ENCODE peak calls at places on chromosomes 5 and 9, in nine cellular contexts. Z is neural crest cell; I is NCI-H226; W is kidney tubule cell; L is uterus; J is OCI-LY7; B is NCI-H1105 treated with DMSO at 0.1 percent for 48 hours; K is RPMI8226; R is naive thymus-derived CD8-positive, alpha-beta T cell. E is an unnamed sample.

GRCh38 chr5:53035868-53036381 is 46.8 kb downstream of the ITGA2 start:
- DNase-seq in W (peak), K (peak), Z (peak), L (no peak), I (peak), B (no peak), J (peak), R (no peak), E (peak)

GRCh38 chr9:83981126-83981871 is 694 bp downstream of the RMI1 start:
- DNase-seq in W (peak), I (peak), R (peak), J (peak), B (peak), K (peak), L (no peak), Z (peak), E (peak)

GRCh38 chr5:132487841-132488555 is 2.6 kb downstream of the IRF1 start:
- DNase-seq in K (peak), L (peak), W (no peak), R (no peak), Z (no peak), I (no peak), J (peak), B (no peak), E (peak)

GRCh38 chr9:81191222-81191621 is 498.1 kb downstream of the TLE1 start:
- DNase-seq in L (no peak), K (no peak), I (peak), Z (no peak), W (peak), J (no peak), R (no peak), B (no peak), E (no peak)

GRCh38 chr5:135323227-135323626 is 75.8 kb downstream of the MACROH2A1 start:
- DNase-seq in I (no peak), J (no peak), B (no peak), Z (no peak), K (no peak), R (no peak), L (no peak), W (no peak), E (no peak)

GRCh38 chr9:136441191-136441680 is 1.6 kb upstream of the INPP5E start:
- DNase-seq in K (no peak), W (peak), B (no peak), L (no peak), I (no peak), Z (no peak), J (no peak), R (no peak), E (no peak)

GRCh38 chr5:140303987-140304386 is 1.1 kb upstream of the PFDN1 start:
- DNase-seq in K (no peak), R (no peak), L (no peak), J (no peak), I (no peak), W (peak), B (no peak), Z (no peak), E (no peak)

GRCh38 chr5:149486726-149487635 is 64.3 kb downstream of the CSNK1A1 start:
- DNase-seq in R (no peak), K (no peak), W (peak), J (no peak), L (no peak), I (peak), Z (no peak), B (no peak), E (peak)

GRCh38 chr9:31873717-31874116 is 510.7 kb upstream of the ACO1 start:
- DNase-seq in R (no peak), K (no peak), Z (no peak), J (no peak), W (no peak), L (no peak), B (no peak), I (no peak), E (no peak)

GRCh38 chr5:138245717-138246116 is 28.7 kb downstream of the GFRA3 start:
- DNase-seq in Z (peak), B (no peak), J (no peak), R (no peak), L (no peak), K (no peak), I (no peak), W (no peak), E (no peak)

GRCh38 chr9:91359734-91360470 is 1.8 kb downstream of the AUH start:
- DNase-seq in B (no peak), Z (no peak), I (no peak), L (no peak), J (no peak), W (no peak), K (peak), R (no peak), E (no peak)

GRCh38 chr9:109277451-109277850 is 43.4 kb downstream of the EPB41L4B start:
- DNase-seq in B (no peak), W (no peak), L (no peak), J (no peak), I (no peak), Z (no peak), K (no peak), R (no peak), E (no peak)

GRCh38 chr5:87267574-87268125 is at the start of gene RASA1:
- DNase-seq in B (peak), Z (peak), R (peak), L (peak), J (peak), K (peak), W (peak), I (peak), E (peak)

GRCh38 chr5:7983433-7983832 is 114.5 kb downstream of the MTRR start:
- DNase-seq in Z (no peak), J (no peak), L (no peak), W (no peak), B (no peak), I (no peak), K (no peak), R (no peak), E (no peak)